ENCODE peak calls at places on chromosomes 3 and 15, in eight cellular contexts. One of them, this sample, is unnamed.

GRCh38 chr3:61530355-61530754 is 31.0 kb upstream of the PTPRG start:
- DNase-seq in RKO: peak
- DNase-seq in epithelial cell of prostate: no peak
- DNase-seq in BJ: no peak
- DNase-seq in thoracic aorta: no peak
- DNase-seq in pulmonary artery endothelial cell: peak
- DNase-seq in WERI-Rb-1: peak
- DNase-seq in GM12865: peak
- DNase-seq in this sample: peak

GRCh38 chr3:74271541-74271940 is 342.9 kb downstream of the CNTN3 start:
- DNase-seq in RKO: no peak
- DNase-seq in epithelial cell of prostate: no peak
- DNase-seq in BJ: no peak
- DNase-seq in thoracic aorta: no peak
- DNase-seq in pulmonary artery endothelial cell: no peak
- DNase-seq in WERI-Rb-1: no peak
- DNase-seq in GM12865: no peak
- DNase-seq in this sample: no peak

GRCh38 chr3:151766454-151766853 is 32.7 kb downstream of the AADACL2 start:
- DNase-seq in RKO: peak
- DNase-seq in epithelial cell of prostate: no peak
- DNase-seq in BJ: no peak
- DNase-seq in thoracic aorta: no peak
- DNase-seq in pulmonary artery endothelial cell: peak
- DNase-seq in WERI-Rb-1: no peak
- DNase-seq in GM12865: no peak
- DNase-seq in this sample: peak

GRCh38 chr3:49378249-49378899 is 20.2 kb upstream of the GPX1 start:
- DNase-seq in RKO: no peak
- DNase-seq in epithelial cell of prostate: no peak
- DNase-seq in BJ: peak
- DNase-seq in thoracic aorta: no peak
- DNase-seq in pulmonary artery endothelial cell: no peak
- DNase-seq in WERI-Rb-1: no peak
- DNase-seq in GM12865: no peak
- DNase-seq in this sample: peak

GRCh38 chr3:123547881-123548534 is 36.8 kb downstream of the HACD2 start:
- DNase-seq in RKO: no peak
- DNase-seq in epithelial cell of prostate: no peak
- DNase-seq in BJ: no peak
- DNase-seq in thoracic aorta: no peak
- DNase-seq in pulmonary artery endothelial cell: no peak
- DNase-seq in WERI-Rb-1: no peak
- DNase-seq in GM12865: no peak
- DNase-seq in this sample: no peak

GRCh38 chr3:49610881-49611280 is 56.6 kb downstream of the BSN start:
- DNase-seq in RKO: no peak
- DNase-seq in epithelial cell of prostate: no peak
- DNase-seq in BJ: no peak
- DNase-seq in thoracic aorta: no peak
- DNase-seq in pulmonary artery endothelial cell: no peak
- DNase-seq in WERI-Rb-1: no peak
- DNase-seq in GM12865: no peak
- DNase-seq in this sample: no peak

GRCh38 chr3:195155842-195156241 is 115.1 kb downstream of the XXYLT1 start:
- DNase-seq in RKO: no peak
- DNase-seq in epithelial cell of prostate: no peak
- DNase-seq in BJ: no peak
- DNase-seq in thoracic aorta: no peak
- DNase-seq in pulmonary artery endothelial cell: no peak
- DNase-seq in WERI-Rb-1: no peak
- DNase-seq in GM12865: no peak
- DNase-seq in this sample: no peak

GRCh38 chr15:36601497-36601932 is 22.1 kb downstream of the CDIN1 start:
- DNase-seq in RKO: no peak
- DNase-seq in epithelial cell of prostate: no peak
- DNase-seq in BJ: peak
- DNase-seq in thoracic aorta: peak
- DNase-seq in pulmonary artery endothelial cell: peak
- DNase-seq in WERI-Rb-1: no peak
- DNase-seq in GM12865: peak
- DNase-seq in this sample: peak

GRCh38 chr15:101795455-101795854 is 7.9 kb upstream of the OR4F6 start:
- DNase-seq in RKO: peak
- DNase-seq in epithelial cell of prostate: no peak
- DNase-seq in BJ: peak
- DNase-seq in thoracic aorta: no peak
- DNase-seq in pulmonary artery endothelial cell: no peak
- DNase-seq in WERI-Rb-1: no peak
- DNase-seq in GM12865: no peak
- DNase-seq in this sample: peak

GRCh38 chr3:99903844-99904243 is 86.2 kb downstream of the CMSS1 start:
- DNase-seq in RKO: no peak
- DNase-seq in epithelial cell of prostate: no peak
- DNase-seq in BJ: no peak
- DNase-seq in thoracic aorta: no peak
- DNase-seq in pulmonary artery endothelial cell: no peak
- DNase-seq in WERI-Rb-1: no peak
- DNase-seq in GM12865: no peak
- DNase-seq in this sample: no peak

GRCh38 chr3:29701326-29701983 is 420.6 kb downstream of the RBMS3 start:
- DNase-seq in RKO: no peak
- DNase-seq in epithelial cell of prostate: no peak
- DNase-seq in BJ: no peak
- DNase-seq in thoracic aorta: no peak
- DNase-seq in pulmonary artery endothelial cell: no peak
- DNase-seq in WERI-Rb-1: no peak
- DNase-seq in GM12865: no peak
- DNase-seq in this sample: no peak

GRCh38 chr3:120622870-120623718 is 27.0 kb downstream of the NDUFB4 start:
- DNase-seq in RKO: peak
- DNase-seq in epithelial cell of prostate: peak
- DNase-seq in BJ: peak
- DNase-seq in thoracic aorta: no peak
- DNase-seq in pulmonary artery endothelial cell: no peak
- DNase-seq in WERI-Rb-1: peak
- DNase-seq in GM12865: peak
- DNase-seq in this sample: peak

This sample was measured in astrocyte of the spinal cord.